ENCODE peak calls at places on chromosomes 4 and X, in eight cellular contexts. Z, B, Q, K, I, C, S and H are unnamed samples.

GRCh38 chr4:150297861-150298474 is 219.7 kb downstream of the DCLK2 start:
- DNase-seq in Z (no peak), B (no peak), Q (peak; percentile 38), K (peak; percentile 28), I (no peak), C (no peak), S (no peak), H (no peak)

GRCh38 chr4:26362745-26363439 is 42.1 kb downstream of the RBPJ start:
- DNase-seq in Z (no peak), B (no peak), Q (no peak), K (no peak), I (no peak), C (no peak), S (no peak), H (no peak)

GRCh38 chrX:19544693-19545305 is 29.5 kb upstream of the MAP3K15 start:
- DNase-seq in Z (no peak), B (peak; percentile 38), Q (no peak), K (peak; percentile 22), I (no peak), C (no peak), S (peak; percentile 25), H (peak; percentile 22)

GRCh38 chr4:5940470-5941203 is 47.8 kb upstream of the CRMP1 start:
- DNase-seq in Z (no peak), B (no peak), Q (no peak), K (no peak), I (no peak), C (no peak), S (no peak), H (no peak)

GRCh38 chrX:29693912-29694311 is 521.5 kb upstream of the MAGEB2 start:
- DNase-seq in Z (no peak), B (no peak), Q (no peak), K (no peak), I (no peak), C (no peak), S (no peak), H (no peak)

GRCh38 chr4:145069361-145069760 is 28.6 kb downstream of the ANAPC10 start:
- DNase-seq in Z (no peak), B (no peak), Q (peak; percentile 16), K (no peak), I (no peak), C (no peak), S (no peak), H (no peak)

GRCh38 chrX:8323356-8323755 is 141.3 kb upstream of the VCX3B start:
- DNase-seq in Z (no peak), B (no peak), Q (no peak), K (no peak), I (no peak), C (no peak), S (no peak), H (no peak)

GRCh38 chr4:20305976-20306375 is 54.3 kb downstream of the SLIT2 start:
- DNase-seq in Z (no peak), B (no peak), Q (peak; percentile 27), K (no peak), I (no peak), C (no peak), S (no peak), H (no peak)

GRCh38 chr4:89469930-89470375 is 162.4 kb upstream of the GPRIN3 start:
- DNase-seq in Z (no peak), B (no peak), Q (peak; percentile 77), K (no peak), I (no peak), C (no peak), S (no peak), H (no peak)

GRCh38 chr4:47490550-47490949 is 5.5 kb downstream of the ATP10D start:
- DNase-seq in Z (no peak), B (no peak), Q (no peak), K (no peak), I (no peak), C (no peak), S (no peak), H (no peak)

GRCh38 chr4:121564840-121565375 is 131.9 kb downstream of the ANXA5 start:
- DNase-seq in Z (no peak), B (no peak), Q (no peak), K (no peak), I (no peak), C (no peak), S (no peak), H (no peak)

GRCh38 chr4:113248320-113248719 is 198.9 kb downstream of the ANK2 start:
- DNase-seq in Z (peak; percentile 48), B (no peak), Q (no peak), K (no peak), I (no peak), C (no peak), S (no peak), H (no peak)

GRCh38 chr4:45317276-45317675 is 590.9 kb upstream of the GNPDA2 start:
- DNase-seq in Z (no peak), B (no peak), Q (no peak), K (no peak), I (no peak), C (no peak), S (no peak), H (no peak)

GRCh38 chr4:38488891-38489861 is 174.8 kb upstream of the KLF3 start:
- DNase-seq in Z (no peak), B (no peak), Q (no peak), K (no peak), I (no peak), C (no peak), S (no peak), H (no peak)

GRCh38 chr4:181261279-181261678 is 981.9 kb upstream of the TENM3 start:
- DNase-seq in Z (no peak), B (no peak), Q (peak; percentile 3), K (no peak), I (no peak), C (no peak), S (no peak), H (no peak)

GRCh38 chr4:42627887-42628646 is 28.8 kb downstream of the ATP8A1 start:
- DNase-seq in Z (peak; percentile 85), B (peak; percentile 81), Q (no peak), K (peak; percentile 49), I (peak; percentile 68), C (no peak), S (no peak), H (peak; percentile 79)

GRCh38 chr4:85658766-85659439 is 184.0 kb downstream of the ARHGAP24 start:
- DNase-seq in Z (no peak), B (no peak), Q (no peak), K (no peak), I (no peak), C (no peak), S (no peak), H (no peak)
- H3K27ac ChIP-seq in Z (no peak overlapping the region), B (no peak overlapping the region), Q (no peak overlapping the region), K (no peak overlapping the region), I (no peak overlapping the region), C (no peak overlapping the region), S (no peak overlapping the region), H (peak overlapping the region; percentile 39)

DNA sequence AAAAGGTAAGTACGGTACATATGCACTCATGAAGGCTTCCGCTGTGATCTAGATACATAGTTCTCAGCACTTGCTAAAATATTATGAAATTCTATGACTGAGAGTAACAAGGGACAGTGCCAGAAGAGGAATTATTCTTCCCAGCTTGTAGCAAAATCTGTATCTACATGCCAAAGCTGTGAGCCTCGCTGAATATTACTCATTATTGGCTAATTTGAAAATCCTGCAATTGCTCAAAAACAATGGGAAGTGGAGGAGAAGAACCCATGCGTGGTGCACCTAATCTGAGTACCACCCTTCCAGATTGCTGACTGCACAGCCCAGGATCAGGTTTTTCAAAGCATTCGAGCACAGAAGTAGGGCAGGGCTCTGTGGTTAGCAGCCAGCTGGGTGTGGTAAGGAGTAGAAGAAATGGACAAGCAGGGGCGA is 17.4 kb upstream of the PDCL2 start:
- DNase-seq in Z (no peak), B (no peak), Q (no peak), K (no peak), I (no peak), C (no peak), S (no peak), H (no peak)
- H3K4me3 ChIP-seq in Z (no peak overlapping the region), B (no peak overlapping the region), Q (no peak overlapping the region), K (no peak overlapping the region), I (no peak overlapping the region), C (no peak overlapping the region), S (no peak overlapping the region), H (no peak overlapping the region)

DNA sequence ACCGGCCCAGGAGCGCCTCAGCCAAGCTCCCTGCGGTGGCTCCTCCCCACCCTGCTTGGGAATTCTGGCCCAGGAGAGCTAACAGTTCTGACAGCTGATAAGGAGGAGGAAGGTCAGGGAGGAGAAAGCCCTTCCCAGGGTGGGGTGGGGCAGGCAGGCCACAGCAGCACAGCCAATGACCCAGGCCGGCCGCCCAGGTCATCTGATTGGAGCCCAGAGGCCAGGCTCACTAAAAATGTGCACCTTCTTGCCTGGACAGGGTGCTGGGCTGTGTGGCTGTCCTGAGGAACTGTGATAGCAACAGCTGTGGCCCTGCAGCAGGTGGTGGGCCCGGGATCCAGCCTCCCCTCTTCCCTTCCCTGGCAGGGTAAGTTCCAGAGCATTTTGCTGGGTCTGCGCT is 17.2 kb upstream of the SH3TC1 start:
- DNase-seq in Z (no peak), B (peak; percentile 77), Q (no peak), K (no peak), I (no peak), C (no peak), S (no peak), H (peak; percentile 64)
- H3K27ac ChIP-seq in Z (no peak overlapping the region), B (peak overlapping the region; percentile 59), Q (no peak overlapping the region), K (no peak overlapping the region), I (no peak overlapping the region), C (no peak overlapping the region), S (no peak overlapping the region), H (peak overlapping the region; percentile 29)

GRCh38 chr4:64670647-64671046 is 261.4 kb upstream of the TECRL start:
- DNase-seq in Z (no peak), B (no peak), Q (no peak), K (no peak), I (no peak), C (no peak), S (no peak), H (no peak)
- H3K4me3 ChIP-seq in Z (no peak overlapping the region), B (no peak overlapping the region), Q (no peak overlapping the region), K (no peak overlapping the region), I (no peak overlapping the region), C (no peak overlapping the region), S (no peak overlapping the region), H (no peak overlapping the region)